ENCODE peak calls at places on chromosomes 11 and 22, in four cellular contexts. W, H, N and T are unnamed samples.

GRCh38 chr22:39535831-39536449 is 3.4 kb upstream of the RPS19BP1 start:
- DNase-seq in H (no peak), W (no peak), N (no peak), T (no peak)

GRCh38 chr22:50525991-50526848 is 822 bp upstream of the SCO2 start:
- DNase-seq in N (peak; percentile 54), H (peak; percentile 92), W (peak; percentile 83), T (peak; percentile 94)

GRCh38 chr11:35139883-35140282 is 912 bp downstream of the CD44 start:
- DNase-seq in N (peak; percentile 18), W (peak; percentile 40), H (no peak), T (peak; percentile 31)

GRCh38 chr22:21450858-21451331 is 16.3 kb upstream of the TMEM191C start:
- DNase-seq in W (no peak), H (no peak), N (no peak), T (peak; percentile 1)

GRCh38 chr11:1570896-1571759 is 943 bp downstream of the DUSP8 start:
- DNase-seq in H (peak; percentile 82), N (no peak), W (peak; percentile 28), T (no peak)

GRCh38 chr11:35927730-35928129 is 16.1 kb upstream of the LDLRAD3 start:
- DNase-seq in H (no peak), N (peak; percentile 97), W (peak; percentile 32), T (peak; percentile 14)

GRCh38 chr22:41768420-41768819 is 32.1 kb upstream of the CCDC134 start:
- DNase-seq in H (no peak), W (peak; percentile 33), N (peak; percentile 25), T (no peak)

GRCh38 chr11:35906681-35907080 is 37.2 kb upstream of the LDLRAD3 start:
- DNase-seq in N (no peak), H (no peak), W (no peak), T (no peak)

GRCh38 chr11:117302228-117302627 is 11.1 kb downstream of the BACE1-AS start:
- DNase-seq in N (no peak), H (no peak), W (no peak), T (no peak)

GRCh38 chr11:121354192-121354591 is 61.6 kb downstream of the SC5D start:
- DNase-seq in N (no peak), W (no peak), H (no peak), T (no peak)

GRCh38 chr11:62847767-62848314 is 8.5 kb upstream of the WDR74 start:
- DNase-seq in N (no peak), W (no peak), H (no peak), T (no peak)

GRCh38 chr11:117424781-117425180 is 97.1 kb downstream of the CEP164 start:
- DNase-seq in N (no peak), W (peak; percentile 7), H (no peak), T (no peak)

GRCh38 chr11:65378208-65378927 is 4.1 kb downstream of the SLC25A45 start:
- DNase-seq in H (no peak), N (no peak), W (no peak), T (no peak)

GRCh38 chr11:20604295-20604803 is 4.9 kb downstream of the SLC6A5 start:
- DNase-seq in W (no peak), N (no peak), H (no peak), T (no peak)

GRCh38 chr22:28976588-28976987 is 85.0 kb downstream of the C22orf31 start:
- DNase-seq in H (no peak), W (peak; percentile 62), N (peak; percentile 74), T (no peak)

GRCh38 chr11:99865951-99866350 is 821.1 kb upstream of the ARHGAP42 start:
- DNase-seq in N (no peak), W (no peak), H (no peak), T (no peak)

GRCh38 chr11:134524876-134525845 is 113.1 kb upstream of the B3GAT1 start:
- DNase-seq in N (no peak), W (no peak), H (no peak), T (no peak)

GRCh38 chr11:86674965-86675364 is 2.5 kb upstream of the ME3 start:
- DNase-seq in H (no peak), W (no peak), N (no peak), T (no peak)

GRCh38 chr11:74720596-74721478 is 10.4 kb downstream of the CHRDL2 start:
- DNase-seq in N (no peak), W (peak; percentile 28), H (no peak), T (peak; percentile 22)

GRCh38 chr11:208177-208916 is 839 bp downstream of the RIC8A start:
- DNase-seq in W (peak; percentile 87), N (peak; percentile 76), H (peak; percentile 94), T (peak; percentile 66)

GRCh38 chr11:8262552-8263108 is 1.0 kb downstream of the LMO1 start:
- DNase-seq in H (no peak), N (peak; percentile 32), W (peak; percentile 70), T (peak; percentile 80)

GRCh38 chr11:35367491-35367890 is 51.9 kb downstream of the SLC1A2 start:
- DNase-seq in N (peak; percentile 44), H (no peak), W (peak; percentile 67), T (no peak)

GRCh38 chr11:34315006-34315793 is 42.6 kb downstream of the ABTB2 start:
- DNase-seq in W (no peak), H (peak; percentile 72), N (no peak), T (no peak)

DNA sequence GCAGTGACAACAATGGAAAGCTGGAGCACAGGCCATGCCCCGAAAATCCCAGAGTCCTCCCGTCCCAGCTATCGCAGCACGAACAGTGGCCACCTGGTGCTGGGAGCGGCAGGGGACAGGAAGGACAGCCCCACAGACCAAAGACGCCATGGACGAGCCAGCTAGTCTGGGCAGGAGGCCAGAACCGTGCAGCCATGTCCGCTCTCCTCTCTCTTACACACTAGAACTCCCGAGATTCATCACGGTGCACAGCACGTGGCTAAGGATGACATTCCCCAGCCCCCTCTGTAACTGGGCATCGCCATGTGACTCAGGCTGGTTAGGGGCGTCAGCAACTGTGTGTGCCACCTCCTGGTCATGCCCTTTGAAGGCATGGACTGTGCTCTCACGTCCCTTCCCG is 4.6 kb downstream of the CDPF1 start:
- DNase-seq in W (no peak), H (peak; percentile 46), N (no peak), T (peak; percentile 43)
- H3K27ac ChIP-seq in W (no peak overlapping the region), H (peak overlapping the region; percentile 88), N (no peak overlapping the region), T (peak overlapping the region; percentile 20)

GRCh38 chr11:59615132-59615636 is 390 bp downstream of the OSBP start:
- DNase-seq in W (peak; percentile 21), N (peak; percentile 57), H (no peak), T (no peak)
- H3K27ac ChIP-seq in W (no peak overlapping the region), N (peak overlapping the region; percentile 7), H (peak overlapping the region; percentile 80), T (peak overlapping the region; percentile 29)

DNA sequence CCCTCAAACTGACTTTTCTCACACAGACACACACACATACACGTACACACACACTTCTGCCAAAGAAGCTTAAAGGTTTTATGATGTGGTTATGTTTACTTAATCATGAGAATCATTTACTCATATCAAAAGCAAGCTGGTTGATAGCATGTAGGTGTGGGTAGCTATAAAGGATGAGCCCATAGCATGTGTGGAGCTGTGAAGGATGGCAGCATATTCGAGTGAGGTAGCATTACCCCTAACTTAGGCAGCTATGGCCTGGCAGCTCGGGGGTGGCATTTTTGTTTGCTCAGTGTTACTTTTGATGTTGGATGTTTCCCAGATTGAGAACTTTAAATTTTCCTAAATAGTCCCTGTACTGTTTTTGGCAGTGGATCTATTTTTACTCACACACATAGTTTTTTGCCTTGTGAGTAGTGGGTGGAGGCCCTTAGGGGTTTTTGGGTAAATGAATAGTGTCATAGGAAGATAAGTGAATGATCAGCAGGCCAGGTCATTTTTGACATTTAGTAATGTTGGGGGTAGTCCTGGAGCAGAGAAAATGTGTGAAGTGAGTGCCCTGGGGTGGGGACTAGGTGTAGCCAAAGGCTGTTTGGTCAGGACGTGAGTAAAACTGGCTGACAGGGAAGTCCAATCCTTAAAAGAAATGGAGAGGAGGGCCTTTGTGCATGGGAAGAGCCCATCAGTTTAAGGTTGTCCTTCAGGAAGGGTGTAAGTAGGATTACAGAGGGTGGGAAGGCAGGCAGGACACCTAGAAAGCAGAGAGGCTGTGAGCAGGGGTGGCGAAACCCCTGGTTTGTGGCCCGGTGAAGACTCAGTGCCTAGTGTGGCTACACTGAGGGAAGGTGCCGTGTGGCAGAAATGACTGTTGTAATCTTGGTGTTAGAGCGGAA is 7.1 kb downstream of the YWHAH start:
- DNase-seq in N (peak; percentile 25), W (no peak), H (no peak), T (no peak)
- H3K27ac ChIP-seq in N (peak overlapping the region; percentile 67), W (peak overlapping the region; percentile 41), H (peak overlapping the region; percentile 43), T (no peak overlapping the region)

DNA sequence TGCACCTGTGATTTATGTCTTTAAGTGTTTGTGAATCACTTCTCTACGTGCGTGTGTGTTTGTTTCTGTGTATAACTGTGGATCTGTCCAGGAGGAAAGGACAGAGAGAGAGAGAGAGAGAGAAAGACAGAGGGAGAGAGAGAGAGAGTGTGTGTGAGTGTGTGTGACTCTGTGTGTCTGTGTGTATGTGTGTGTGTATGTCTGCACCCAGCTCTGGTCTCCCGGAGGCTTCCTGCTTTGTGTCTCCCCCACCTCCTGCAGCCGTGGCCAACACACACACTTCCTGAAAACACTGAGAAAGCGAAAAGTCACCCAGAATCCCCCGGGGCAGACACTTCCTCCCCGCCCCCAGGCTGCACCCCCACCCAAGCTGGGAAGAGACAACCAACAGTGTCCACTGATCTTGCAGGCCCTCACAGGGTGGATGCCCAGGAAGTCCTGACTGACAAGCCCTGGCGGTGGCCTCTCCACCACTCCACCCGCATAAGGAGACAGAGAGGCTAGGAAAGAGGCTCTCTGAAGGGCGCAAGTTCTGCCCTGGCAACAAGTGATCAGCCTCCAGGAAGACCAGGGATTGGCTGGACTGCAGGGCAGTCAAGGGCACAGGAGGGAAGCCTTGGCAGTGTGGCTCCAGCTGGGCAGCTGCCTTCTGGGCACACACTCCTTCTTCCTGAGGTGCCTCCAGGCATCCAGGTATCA is 30.0 kb downstream of the ARAP1 start:
- DNase-seq in H (peak; percentile 92), N (peak; percentile 88), W (peak; percentile 93), T (peak; percentile 91)
- H3K27ac ChIP-seq in H (peak overlapping the region; percentile 96), N (peak overlapping the region; percentile 50), W (peak overlapping the region; percentile 89), T (peak overlapping the region; percentile 47)

GRCh38 chr11:95556011-95556341 is 233.6 kb downstream of the FAM76B start:
- DNase-seq in H (no peak), N (no peak), W (peak; percentile 53), T (no peak)
- H3K27ac ChIP-seq in H (no peak overlapping the region), N (no peak overlapping the region), W (no peak overlapping the region), T (no peak overlapping the region)

GRCh38 chr11:125443767-125444311 is 52.2 kb downstream of the FEZ1 start:
- DNase-seq in W (no peak), H (no peak), N (no peak), T (no peak)

GRCh38 chr11:125449586-125449985 is 46.5 kb downstream of the FEZ1 start:
- DNase-seq in N (no peak), W (no peak), H (no peak), T (no peak)

GRCh38 chr11:125448136-125448535 is 47.9 kb downstream of the FEZ1 start:
- DNase-seq in W (no peak), N (peak; percentile 64), H (no peak), T (no peak)

GRCh38 chr11:125445731-125446130 is 50.3 kb downstream of the FEZ1 start:
- DNase-seq in N (no peak), W (no peak), H (no peak), T (no peak)

GRCh38 chr11:125446279-125446678 is 49.8 kb downstream of the FEZ1 start:
- DNase-seq in H (no peak), N (no peak), W (no peak), T (no peak)
- H3K27ac ChIP-seq in H (no peak overlapping the region), N (no peak overlapping the region), W (no peak overlapping the region), T (no peak overlapping the region)

GRCh38 chr22:32644252-32645100 is 157.0 kb upstream of the TIMP3 start:
- DNase-seq in W (peak; percentile 91), N (no peak), H (no peak), T (peak; percentile 80)
- H3K27ac ChIP-seq in W (no peak overlapping the region), N (no peak overlapping the region), H (no peak overlapping the region), T (peak overlapping the region; percentile 93)